ENCODE peak calls at places on chromosome 11, in six cellular contexts. L is IMR-90, I is H1, X is trophoblast cell, J is neuronal stem cell, A is mesenchymal stem cell. B is an unnamed sample.

GRCh38 chr11:73143126-73143838 is 1.2 kb upstream of the FCHSD2 start:
- DNase-seq in J (no peak), I (no peak), A (peak), L (peak), X (no peak), B (no peak)

GRCh38 chr11:111454561-111455192 is 57.5 kb downstream of the BTG4 start:
- DNase-seq in J (peak), X (peak), L (peak), I (no peak), A (peak), B (peak)

GRCh38 chr11:119721129-119722120 is 7.6 kb downstream of the NECTIN1 start:
- DNase-seq in X (no peak), A (peak), L (no peak), I (no peak), J (peak), B (peak)

GRCh38 chr11:116510166-116510565 is 262.6 kb downstream of the BUD13 start:
- DNase-seq in J (no peak), X (no peak), L (no peak), I (no peak), A (no peak), B (no peak)

GRCh38 chr11:99419991-99420390 is 399.2 kb downstream of the CNTN5 start:
- DNase-seq in J (no peak), X (no peak), L (no peak), A (no peak), I (no peak), B (no peak)

GRCh38 chr11:69437001-69437875 is 44.2 kb upstream of the LINC01488 start:
- DNase-seq in I (no peak), L (no peak), J (no peak), A (peak), X (peak), B (peak)

GRCh38 chr11:100735949-100736675 is 49.0 kb downstream of the ARHGAP42 start:
- DNase-seq in I (no peak), L (peak), X (peak), J (no peak), A (peak), B (no peak)

GRCh38 chr11:62487698-62488551 is 58.7 kb downstream of the AHNAK start:
- DNase-seq in I (no peak), X (no peak), L (no peak), J (no peak), A (peak), B (no peak)

GRCh38 chr11:34754171-34754823 is 133.4 kb downstream of the EHF start:
- DNase-seq in L (no peak), I (no peak), J (no peak), X (no peak), A (no peak), B (no peak)

GRCh38 chr11:120867531-120867930 is 156.4 kb upstream of the TBCEL start:
- DNase-seq in A (no peak), J (no peak), I (peak), L (no peak), X (peak), B (peak)

GRCh38 chr11:120871924-120872323 is 152.0 kb upstream of the TBCEL start:
- DNase-seq in I (no peak), J (no peak), A (no peak), L (no peak), X (no peak), B (no peak)

GRCh38 chr11:120867988-120868387 is 155.9 kb upstream of the TBCEL start:
- DNase-seq in I (no peak), A (no peak), J (no peak), L (no peak), X (no peak), B (no peak)

GRCh38 chr11:120869097-120869496 is 154.8 kb upstream of the TBCEL start:
- DNase-seq in A (no peak), I (no peak), J (no peak), X (no peak), L (no peak), B (no peak)

DNA sequence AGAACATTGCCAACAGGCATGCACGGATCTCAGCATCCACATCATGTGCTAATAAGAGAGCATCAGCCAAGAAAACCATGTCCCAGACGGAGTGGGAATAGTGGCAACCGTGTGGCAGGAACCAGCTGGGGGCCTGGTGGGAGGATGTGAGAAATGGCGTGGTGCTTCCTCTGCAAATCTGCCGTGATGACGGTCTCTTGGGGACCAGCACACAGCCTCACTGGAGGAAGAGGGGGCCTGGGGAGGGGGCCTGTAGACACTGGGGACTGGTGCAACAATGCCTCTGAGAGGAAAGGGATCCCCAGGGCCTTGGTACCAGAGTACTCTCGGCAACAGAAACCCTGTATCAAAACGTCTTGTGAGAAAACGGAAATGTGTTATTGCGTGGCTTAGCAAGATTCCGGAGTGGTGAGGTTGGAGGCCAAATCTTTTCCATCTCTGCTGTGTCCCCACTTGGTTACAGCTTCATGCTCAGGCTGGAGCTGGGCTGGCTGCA is 154.3 kb upstream of the TBCEL start:
- DNase-seq in I (no peak), J (no peak), L (no peak), A (no peak), X (no peak), B (no peak)
- H2AFZ ChIP-seq in I (no peak), J (no peak), L (no peak), A (no peak), X (no peak), B (no peak)

GRCh38 chr11:20962581-20962980 is 293.2 kb downstream of the NELL1 start:
- DNase-seq in L (no peak), A (no peak), J (no peak), X (no peak), I (no peak), B (no peak)
- H4K91ac ChIP-seq in L (no peak), A (no peak), J (no peak), X (no peak), I (no peak), B (no peak)

GRCh38 chr11:66133216-66133775 is 63.2 kb downstream of the PACS1 start:
- DNase-seq in A (no peak), I (no peak), J (no peak), X (no peak), L (no peak), B (no peak)

GRCh38 chr11:66126808-66127555 is 56.9 kb downstream of the PACS1 start:
- DNase-seq in L (peak), J (no peak), X (peak), A (peak), I (no peak), B (peak)

GRCh38 chr11:66136752-66137123 is 66.7 kb downstream of the PACS1 start:
- DNase-seq in A (peak), X (no peak), J (no peak), I (no peak), L (peak), B (no peak)

GRCh38 chr11:66130978-66131377 is 60.9 kb downstream of the PACS1 start:
- DNase-seq in X (no peak), L (no peak), A (no peak), J (no peak), I (no peak), B (no peak)

GRCh38 chr11:66131937-66132632 is 62.0 kb downstream of the PACS1 start:
- DNase-seq in L (no peak), X (no peak), I (no peak), J (no peak), A (no peak), B (no peak)
- H2AFZ ChIP-seq in L (no peak), X (no peak), I (no peak), J (no peak), A (no peak), B (no peak)

DNA sequence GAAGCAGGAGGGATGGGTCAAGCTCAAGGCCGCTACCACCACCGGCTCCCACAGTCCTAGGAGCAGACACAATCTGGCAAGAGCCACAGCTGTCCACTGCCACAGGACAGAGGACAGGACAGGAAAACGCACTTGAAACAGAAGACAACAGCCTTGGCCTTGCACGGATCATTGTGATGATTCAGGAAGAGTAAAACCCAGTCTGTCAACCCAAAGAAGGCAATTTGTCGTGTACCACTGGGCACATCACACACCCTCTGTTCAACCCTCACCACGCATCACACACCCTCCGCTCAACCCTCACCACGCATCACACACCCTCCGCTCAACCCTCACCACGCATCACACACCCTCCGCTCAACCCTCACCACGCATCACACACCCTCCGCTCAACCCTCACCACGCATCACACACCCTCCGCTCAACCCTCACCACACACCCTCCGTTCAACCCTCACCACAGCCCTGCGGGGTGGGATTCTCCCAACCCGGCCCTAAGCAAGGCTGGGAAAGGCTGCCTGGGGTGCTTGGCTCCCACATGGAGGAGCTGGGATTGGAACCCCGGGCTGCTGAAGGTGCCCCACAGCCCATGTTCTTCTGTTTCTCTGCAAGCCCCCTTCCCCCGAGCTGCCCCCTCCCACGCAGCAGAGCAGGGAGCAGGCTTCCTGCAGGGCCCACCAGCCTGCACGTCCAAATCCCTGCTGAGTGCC is 11.3 kb upstream of the CDC42BPG start:
- DNase-seq in X (no peak), L (no peak), A (peak), I (no peak), J (no peak), B (no peak)
- H4K91ac ChIP-seq in X (peak), L (peak), A (peak), I (no peak), J (no peak), B (no peak)

DNA sequence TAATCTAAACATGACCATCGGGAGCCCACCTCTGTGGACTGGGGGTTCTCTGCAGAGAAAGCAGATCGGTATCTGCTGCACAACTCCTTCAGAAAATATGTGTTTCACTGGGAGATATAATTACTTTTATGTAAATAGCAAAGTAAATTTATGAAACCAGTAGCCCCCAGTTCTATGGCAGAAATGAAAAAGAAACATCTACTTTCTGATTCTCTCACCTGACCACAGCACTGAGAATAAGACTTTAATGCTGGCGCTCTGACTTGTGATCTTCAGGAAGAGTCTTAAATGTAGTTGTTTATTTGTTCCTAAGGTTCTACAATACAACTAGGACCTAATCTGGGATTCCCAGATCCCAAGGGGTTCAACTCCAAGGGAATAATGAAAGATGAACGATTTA is 518.0 kb downstream of the DLG2 start:
- DNase-seq in X (no peak), I (no peak), A (no peak), L (no peak), J (no peak), B (no peak)
- H2AFZ ChIP-seq in X (no peak), I (no peak), A (no peak), L (no peak), J (no peak), B (no peak)

GRCh38 chr11:109308551-109308950 is 113.4 kb upstream of the C11orf87 start:
- DNase-seq in L (no peak), J (no peak), X (no peak), I (no peak), A (no peak), B (no peak)
- H4K91ac ChIP-seq in L (no peak), J (no peak), X (no peak), I (no peak), A (no peak), B (no peak)

B was measured in H9.